ENCODE peak calls at places on chromosomes 3 and 15, in eight cellular contexts. U, J, K, B, R, N, Q and L are unnamed samples.

GRCh38 chr3:64351713-64352595 is 126.7 kb upstream of the PRICKLE2 start:
- DNase-seq in Q (peak), N (no peak), U (peak), B (no peak), R (peak), K (no peak), J (no peak), L (no peak)

GRCh38 chr15:63022181-63022580 is 20.4 kb upstream of the TPM1 start:
- DNase-seq in Q (no peak), N (no peak), J (no peak), B (no peak), R (no peak), U (no peak), K (no peak), L (no peak)

GRCh38 chr3:13240928-13241618 is 167.8 kb upstream of the IQSEC1 start:
- DNase-seq in R (no peak), N (no peak), K (no peak), B (no peak), Q (no peak), U (no peak), J (no peak), L (no peak)

GRCh38 chr3:55521086-55522060 is 34.3 kb upstream of the WNT5A start:
- DNase-seq in J (no peak), Q (peak), N (no peak), K (no peak), B (no peak), R (peak), U (no peak), L (no peak)

GRCh38 chr15:68774521-68775293 is 46.0 kb downstream of the ANP32A start:
- DNase-seq in K (no peak), U (no peak), B (no peak), R (no peak), Q (peak), J (no peak), N (no peak), L (no peak)

GRCh38 chr3:9884555-9885165 is 4.6 kb upstream of the CIDEC start:
- DNase-seq in K (no peak), U (peak), Q (peak), R (peak), N (no peak), B (no peak), J (no peak), L (no peak)

GRCh38 chr15:25438601-25439455 is at the start of gene UBE3A:
- DNase-seq in R (peak), B (peak), U (peak), J (peak), Q (peak), N (peak), K (peak), L (peak)

GRCh38 chr3:9101286-9101685 is 138.0 kb upstream of the RAD18 start:
- DNase-seq in J (no peak), B (no peak), K (no peak), Q (no peak), N (no peak), U (no peak), R (no peak), L (no peak)

GRCh38 chr15:32656091-32656860 is 14.8 kb downstream of the SCG5 start:
- DNase-seq in J (no peak), Q (no peak), N (no peak), U (no peak), R (no peak), B (no peak), K (no peak), L (no peak)